ENCODE peak calls at places on chromosome 1, in five cellular contexts. M is OCI-LY7, V is body of pancreas, F is cardiac muscle cell, P is lung. D is an unnamed sample.

GRCh38 chr1:16293568-16293967 is 56.6 kb upstream of the CPLANE2 start:
- DNase-seq in M (no peak), V (no peak), F (no peak), P (no peak), D (no peak)

GRCh38 chr1:67952071-67952470 is 98.4 kb downstream of the DIRAS3 start:
- DNase-seq in M (no peak), V (peak; percentile 10), F (peak; percentile 73), P (no peak), D (no peak)

GRCh38 chr1:12554521-12555305 is 63.3 kb downstream of the DHRS3 start:
- DNase-seq in M (no peak), V (no peak), F (no peak), P (no peak), D (no peak)

GRCh38 chr1:156122519-156123355 is 8.2 kb downstream of the LMNA start:
- DNase-seq in M (no peak), V (peak; percentile 88), F (peak; percentile 93), P (peak; percentile 77), D (no peak)

GRCh38 chr1:100325415-100326324 is 26.6 kb upstream of the CDC14A start:
- DNase-seq in M (no peak), V (no peak), F (no peak), P (no peak), D (no peak)

GRCh38 chr1:33654267-33654832 is 181.9 kb downstream of the ZSCAN20 start:
- DNase-seq in M (no peak), V (no peak), F (peak; percentile 17), P (no peak), D (no peak)

GRCh38 chr1:98277111-98277510 is 356.3 kb upstream of the DPYD start:
- DNase-seq in M (no peak), V (no peak), F (peak; percentile 52), P (no peak), D (no peak)

GRCh38 chr1:200738348-200738732 is 353 bp upstream of the CAMSAP2 start:
- DNase-seq in M (no peak), V (no peak), F (peak; percentile 14), P (no peak), D (no peak)

GRCh38 chr1:241972703-241973375 is 15.3 kb downstream of the BECN2 start:
- DNase-seq in M (no peak), V (no peak), F (peak; percentile 12), P (no peak), D (no peak)

GRCh38 chr1:161932668-161933067 is 91.0 kb downstream of the OLFML2B start:
- DNase-seq in M (no peak), V (peak; percentile 20), F (no peak), P (no peak), D (no peak)

GRCh38 chr1:111354584-111354983 is 63.9 kb downstream of the CHIA start:
- DNase-seq in M (no peak), V (no peak), F (no peak), P (no peak), D (no peak)

GRCh38 chr1:111361761-111362160 is 65.8 kb downstream of the OVGP1 start:
- DNase-seq in M (no peak), V (no peak), F (no peak), P (no peak), D (no peak)

GRCh38 chr1:111359376-111359775 is 68.2 kb downstream of the OVGP1 start:
- DNase-seq in M (no peak), V (no peak), F (no peak), P (no peak), D (no peak)

GRCh38 chr1:111364690-111365089 is 62.8 kb downstream of the OVGP1 start:
- DNase-seq in M (no peak), V (no peak), F (no peak), P (no peak), D (no peak)

GRCh38 chr1:111358964-111359363 is 68.3 kb downstream of the CHIA start:
- DNase-seq in M (no peak), V (no peak), F (no peak), P (no peak), D (no peak)
- H3K4me3 ChIP-seq in M (no peak overlapping the region), V (no peak overlapping the region), F (no peak overlapping the region), P (no peak overlapping the region), D (no peak overlapping the region)

DNA sequence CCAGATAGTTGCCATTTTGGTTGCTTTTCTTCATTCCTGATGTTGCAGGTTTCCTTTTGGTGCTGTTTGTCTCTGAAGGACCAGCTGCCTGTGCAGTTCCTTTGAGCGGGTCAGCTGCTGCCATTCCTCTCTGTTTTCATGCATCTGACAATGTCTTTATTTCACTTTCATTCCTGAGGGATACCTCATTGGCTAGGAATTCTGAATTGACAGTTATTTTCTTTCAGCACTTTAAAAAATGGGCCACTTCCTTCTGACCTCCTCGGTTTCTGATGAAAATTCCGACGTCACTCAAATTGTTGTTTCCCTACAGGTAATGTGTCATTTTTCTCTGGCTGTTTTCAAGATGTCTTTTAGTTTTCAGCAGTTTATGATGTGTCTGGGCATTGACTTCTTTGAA is 24.8 kb downstream of the CCSAP start:
- DNase-seq in M (no peak), V (no peak), F (no peak), P (no peak), D (peak; percentile 4)
- H3K4me3 ChIP-seq in M (no peak overlapping the region), V (no peak overlapping the region), F (no peak overlapping the region), P (no peak overlapping the region), D (no peak overlapping the region)

GRCh38 chr1:48776400-48777218 is at the start of gene BEND5:
- DNase-seq in M (no peak), V (peak; percentile 60), F (peak; percentile 9), P (peak; percentile 53), D (peak; percentile 92)

GRCh38 chr1:48775817-48776399 is 783 bp downstream of the BEND5 start:
- DNase-seq in M (no peak), V (no peak), F (no peak), P (no peak), D (peak; percentile 80)

GRCh38 chr1:48772221-48772620 is 4.5 kb downstream of the BEND5 start:
- DNase-seq in M (no peak), V (peak; percentile 32), F (no peak), P (no peak), D (peak; percentile 72)

GRCh38 chr1:48773133-48773532 is 3.6 kb downstream of the BEND5 start:
- DNase-seq in M (no peak), V (no peak), F (no peak), P (no peak), D (peak; percentile 39)

DNA sequence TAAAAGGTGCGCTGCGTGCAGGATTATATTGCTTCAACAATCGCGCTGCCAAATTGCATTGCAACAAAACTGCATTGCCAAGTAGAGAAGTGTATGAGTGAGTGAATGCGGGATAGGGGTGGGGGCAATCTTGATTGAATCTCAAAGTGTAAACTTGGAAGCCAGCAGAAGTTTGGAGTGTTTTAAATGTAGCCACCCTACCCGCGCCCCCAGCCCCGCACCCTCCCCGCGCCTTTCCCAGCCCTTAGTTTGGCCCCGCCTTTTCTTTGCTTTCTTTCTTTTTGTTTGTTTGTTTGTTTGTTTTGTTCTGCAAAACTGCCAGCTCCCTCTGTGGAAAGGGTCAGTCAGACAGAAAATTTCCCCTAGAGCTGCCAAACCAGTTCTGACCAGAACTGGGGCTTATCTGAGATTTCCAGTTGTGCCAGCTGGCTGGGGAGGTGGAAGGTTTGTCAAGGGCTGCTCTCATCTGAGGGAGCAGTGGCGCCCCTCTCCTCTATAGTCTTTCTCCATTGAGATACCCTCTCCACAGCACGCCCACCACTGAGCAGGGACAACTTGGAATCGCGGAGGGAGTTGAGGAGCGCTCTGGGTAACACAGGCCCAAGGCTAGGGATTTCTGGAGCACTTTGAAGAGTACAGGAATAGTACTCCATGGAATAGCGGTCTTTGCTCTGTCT is 666 bp upstream of the BEND5 start:
- DNase-seq in M (no peak), V (peak; percentile 44), F (no peak), P (peak; percentile 32), D (peak; percentile 78)
- H3K4me3 ChIP-seq in M (no peak overlapping the region), V (peak overlapping the region; percentile 66), F (peak overlapping the region; percentile 76), P (peak overlapping the region; percentile 22), D (peak overlapping the region; percentile 89)

DNA sequence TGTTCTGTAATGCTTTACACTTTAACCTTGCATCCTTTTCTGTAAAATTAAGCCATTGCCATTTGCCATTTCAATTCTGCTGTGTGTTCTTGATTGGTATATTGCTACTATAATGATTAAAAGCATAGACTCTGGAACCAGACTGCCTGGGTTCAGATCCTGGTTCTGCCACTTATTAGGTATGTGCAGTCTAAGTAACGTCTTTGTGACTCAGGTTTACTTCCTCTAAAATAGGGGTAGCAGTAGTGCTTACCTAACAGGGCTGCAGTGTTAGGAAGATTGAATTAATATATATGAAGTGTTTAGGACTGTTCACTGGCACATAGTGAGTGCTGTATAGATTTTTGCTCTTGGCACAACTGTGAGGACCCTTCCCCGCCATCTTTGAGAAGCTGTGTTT is 4.4 kb downstream of the CDC42 start:
- DNase-seq in M (no peak), V (no peak), F (no peak), P (no peak), D (no peak)
- H3K4me3 ChIP-seq in M (no peak overlapping the region), V (no peak overlapping the region), F (no peak overlapping the region), P (no peak overlapping the region), D (no peak overlapping the region)

GRCh38 chr1:206067486-206068302 is 14.7 kb downstream of the RHEX start:
- DNase-seq in M (no peak), V (no peak), F (no peak), P (peak; percentile 46), D (no peak)
- H3K4me3 ChIP-seq in M (no peak overlapping the region), V (no peak overlapping the region), F (no peak overlapping the region), P (no peak overlapping the region), D (no peak overlapping the region)

GRCh38 chr1:23592209-23592905 is 33.1 kb upstream of the ID3 start:
- DNase-seq in M (peak; percentile 83), V (no peak), F (no peak), P (no peak), D (no peak)

GRCh38 chr1:23591460-23592208 is 32.3 kb upstream of the ID3 start:
- DNase-seq in M (peak; percentile 90), V (no peak), F (no peak), P (no peak), D (no peak)

GRCh38 chr1:23589506-23589872 is 30.2 kb upstream of the ID3 start:
- DNase-seq in M (peak; percentile 70), V (no peak), F (no peak), P (no peak), D (no peak)

GRCh38 chr1:23588749-23589505 is 29.6 kb upstream of the ID3 start:
- DNase-seq in M (no peak), V (no peak), F (no peak), P (no peak), D (no peak)

DNA sequence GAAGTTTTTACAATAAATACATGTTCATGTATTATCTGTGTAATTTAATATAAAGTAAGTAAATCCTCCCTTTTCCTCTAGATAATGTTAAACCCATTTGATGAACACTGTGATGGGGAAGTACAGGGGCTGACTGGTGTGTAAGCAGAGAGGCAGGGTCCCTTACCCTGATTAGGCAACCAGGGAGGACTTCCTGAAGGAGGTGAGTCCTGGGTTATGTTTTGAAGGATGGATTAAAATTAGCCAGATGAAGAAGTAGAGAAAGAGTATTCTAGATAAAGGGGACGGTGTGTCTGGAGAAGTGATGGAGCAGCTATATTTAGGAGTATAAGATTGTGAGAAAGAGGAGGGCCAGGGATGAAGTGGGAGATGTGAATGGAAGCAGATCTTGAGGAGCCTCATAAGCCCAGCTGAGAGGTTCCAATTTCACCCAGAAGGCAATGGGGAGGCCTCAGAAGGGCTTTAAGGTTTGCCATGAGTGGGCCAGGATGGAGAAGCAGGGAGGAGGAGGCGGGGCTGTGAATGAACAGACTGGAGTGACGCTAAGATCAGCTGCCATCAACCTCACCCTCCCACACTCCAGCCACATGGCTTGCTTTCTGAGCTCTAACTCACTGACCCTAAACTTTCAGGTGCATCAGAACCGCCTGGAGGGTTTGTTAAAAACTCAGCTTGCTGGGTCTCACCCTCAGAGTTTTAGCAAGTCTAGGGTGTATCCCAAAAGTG is 30.9 kb upstream of the ID3 start:
- DNase-seq in M (peak; percentile 72), V (no peak), F (no peak), P (no peak), D (no peak)
- H3K4me3 ChIP-seq in M (peak overlapping the region; percentile 60), V (no peak overlapping the region), F (no peak overlapping the region), P (no peak overlapping the region), D (no peak overlapping the region)

GRCh38 chr1:151828931-151829330 is 2.7 kb downstream of the RORC start:
- DNase-seq in M (no peak), V (peak; percentile 53), F (peak; percentile 84), P (no peak), D (no peak)
- H3K4me3 ChIP-seq in M (no peak overlapping the region), V (no peak overlapping the region), F (no peak overlapping the region), P (no peak overlapping the region), D (no peak overlapping the region)